ENCODE peak calls at places on chromosomes 2 and 18, in four cellular contexts. One of them, this sample, is unnamed.

GRCh38 chr2:175815537-175815936 is 186.5 kb downstream of the LNPK start:
- DNase-seq in sciatic nerve: no peak
- DNase-seq in tibial nerve: no peak
- DNase-seq in neural progenitor cell: no peak
- DNase-seq in this sample: no peak

GRCh38 chr2:108320326-108320932 is 31.7 kb downstream of the SULT1C2 start:
- DNase-seq in sciatic nerve: no peak
- DNase-seq in tibial nerve: no peak
- DNase-seq in neural progenitor cell: no peak
- DNase-seq in this sample: no peak

GRCh38 chr2:1626271-1626681 is 118.0 kb downstream of the PXDN start:
- DNase-seq in sciatic nerve: no peak
- DNase-seq in tibial nerve: no peak
- DNase-seq in neural progenitor cell: no peak
- DNase-seq in this sample: no peak

GRCh38 chr2:176251928-176252327 is 17.3 kb upstream of the MTX2 start:
- DNase-seq in sciatic nerve: no peak
- DNase-seq in tibial nerve: no peak
- DNase-seq in neural progenitor cell: no peak
- DNase-seq in this sample: no peak

GRCh38 chr2:217614498-217614897 is 388.3 kb downstream of the TNS1 start:
- DNase-seq in sciatic nerve: no peak
- DNase-seq in tibial nerve: no peak
- DNase-seq in neural progenitor cell: no peak
- DNase-seq in this sample: no peak

GRCh38 chr18:59059140-59059539 is 80.5 kb upstream of the SEC11C start:
- DNase-seq in sciatic nerve: no peak
- DNase-seq in tibial nerve: no peak
- DNase-seq in neural progenitor cell: no peak
- DNase-seq in this sample: no peak

GRCh38 chr18:63254716-63255399 is 64.7 kb downstream of the BCL2 start:
- DNase-seq in sciatic nerve: no peak
- DNase-seq in tibial nerve: no peak
- DNase-seq in neural progenitor cell: no peak
- DNase-seq in this sample: no peak

GRCh38 chr2:208466920-208467298 is 60.3 kb downstream of the PTH2R start:
- DNase-seq in sciatic nerve: no peak
- DNase-seq in tibial nerve: no peak
- DNase-seq in neural progenitor cell: no peak
- DNase-seq in this sample: no peak

GRCh38 chr2:114068438-114068837 is 178.5 kb downstream of the ACTR3 start:
- DNase-seq in sciatic nerve: no peak
- DNase-seq in tibial nerve: no peak
- DNase-seq in neural progenitor cell: peak
- DNase-seq in this sample: no peak

GRCh38 chr2:594297-594949 is 82.8 kb downstream of the TMEM18 start:
- DNase-seq in sciatic nerve: no peak
- DNase-seq in tibial nerve: no peak
- DNase-seq in neural progenitor cell: no peak
- DNase-seq in this sample: no peak

GRCh38 chr2:3594493-3595281 is at the start of gene COLEC11:
- DNase-seq in sciatic nerve: no peak
- DNase-seq in tibial nerve: no peak
- DNase-seq in neural progenitor cell: peak
- DNase-seq in this sample: peak

GRCh38 chr2:216695401-216695821 is at the start of gene IGFBP5:
- DNase-seq in sciatic nerve: peak
- DNase-seq in tibial nerve: peak
- DNase-seq in neural progenitor cell: peak
- DNase-seq in this sample: peak

GRCh38 chr2:160696061-160696452 is 202.4 kb upstream of the RBMS1 start:
- DNase-seq in sciatic nerve: no peak
- DNase-seq in tibial nerve: no peak
- DNase-seq in neural progenitor cell: no peak
- DNase-seq in this sample: no peak

GRCh38 chr2:113703404-113704299 is 52.8 kb downstream of the SLC35F5 start:
- DNase-seq in sciatic nerve: no peak
- DNase-seq in tibial nerve: no peak
- DNase-seq in neural progenitor cell: no peak
- DNase-seq in this sample: no peak

GRCh38 chr2:18159899-18160298 is 281.4 kb downstream of the KCNS3 start:
- DNase-seq in sciatic nerve: no peak
- DNase-seq in tibial nerve: no peak
- DNase-seq in neural progenitor cell: no peak
- DNase-seq in this sample: no peak

GRCh38 chr2:28074127-28074526 is 183.6 kb downstream of the BABAM2 start:
- DNase-seq in sciatic nerve: no peak
- DNase-seq in tibial nerve: no peak
- DNase-seq in neural progenitor cell: no peak
- DNase-seq in this sample: no peak

GRCh38 chr2:233966388-233966787 is 49.2 kb downstream of the TRPM8 start:
- DNase-seq in sciatic nerve: no peak
- DNase-seq in tibial nerve: no peak
- DNase-seq in neural progenitor cell: no peak
- DNase-seq in this sample: no peak

GRCh38 chr2:9554841-9555337 is 741 bp downstream of the ADAM17 start:
- DNase-seq in sciatic nerve: no peak
- DNase-seq in tibial nerve: no peak
- DNase-seq in neural progenitor cell: peak
- DNase-seq in this sample: no peak